ENCODE peak calls at places on chromosomes 3 and 15, in four cellular contexts. Y, H, I and S are unnamed samples.
A peak's percentile ranks its signal among the peaks of the same experiment; 100 is the strongest.

GRCh38 chr3:147113293-147114045 is 292.9 kb downstream of the ZIC4 start:
- DNase-seq in H (no peak), Y (no peak), I (no peak), S (no peak)

GRCh38 chr3:71865727-71866126 is 80.8 kb upstream of the PROK2 start:
- DNase-seq in H (no peak), Y (no peak), I (no peak), S (no peak)

GRCh38 chr3:177294221-177294620 is 96.9 kb upstream of the TBL1XR1 start:
- DNase-seq in H (no peak), Y (no peak), I (no peak), S (no peak)

GRCh38 chr15:38671675-38672141 is 107.1 kb upstream of the RASGRP1 start:
- DNase-seq in Y (no peak), H (peak; percentile 52), I (no peak), S (no peak)

GRCh38 chr3:98018301-98018700 is 16.8 kb downstream of the GABRR3 start:
- DNase-seq in I (no peak), Y (no peak), H (no peak), S (no peak)

GRCh38 chr3:88963003-88963402 is 144.4 kb upstream of the EPHA3 start:
- DNase-seq in I (no peak), H (no peak), Y (no peak), S (no peak)

GRCh38 chr3:33146791-33147445 is 33.1 kb downstream of the CRTAP start:
- DNase-seq in Y (no peak), I (no peak), H (no peak), S (no peak)

GRCh38 chr3:194069421-194070219 is 66.3 kb upstream of the HES1 start:
- DNase-seq in I (no peak), Y (no peak), H (no peak), S (no peak)

GRCh38 chr3:53939081-53939582 is 47.5 kb upstream of the SELENOK start:
- DNase-seq in H (no peak), Y (no peak), I (no peak), S (no peak)

GRCh38 chr3:194119831-194120230 is 16.1 kb upstream of the HES1 start:
- DNase-seq in I (no peak), Y (no peak), H (no peak), S (no peak)

GRCh38 chr3:50316657-50317242 is 5.8 kb downstream of the HYAL2 start:
- DNase-seq in H (peak; percentile 73), Y (peak; percentile 99), I (no peak), S (no peak)

GRCh38 chr15:101307048-101307896 is 12.2 kb upstream of the SNRPA1 start:
- DNase-seq in Y (peak; percentile 73), I (no peak), H (no peak), S (no peak)

GRCh38 chr3:11913316-11913715 is 66.6 kb upstream of the TAMM41 start:
- DNase-seq in Y (no peak), H (no peak), I (no peak), S (no peak)

GRCh38 chr3:172929451-172929850 is 178.9 kb downstream of the ECT2 start:
- DNase-seq in I (no peak), H (no peak), Y (no peak), S (no peak)

GRCh38 chr3:80331768-80332167 is 564.0 kb upstream of the ROBO1 start:
- DNase-seq in H (no peak), Y (no peak), I (no peak), S (no peak)